ENCODE peak calls at places on chromosomes 3 and 15, in eight cellular contexts. X is mesendoderm, P is neural progenitor cell, F is HCT116, J is fibroblast of pulmonary artery, I is small intestine, V is upper lobe of left lung, M is thoracic aorta. Y is an unnamed sample.

GRCh38 chr3:5165698-5166097 is 21.8 kb upstream of the EDEM1 start:
- DNase-seq in X (no peak), V (no peak), F (no peak), M (no peak), I (no peak), J (no peak), P (no peak), Y (no peak)

GRCh38 chr3:45915518-45916231 is 27.6 kb upstream of the CXCR6 start:
- DNase-seq in F (peak; percentile 7), P (peak; percentile 13), V (peak; percentile 60), M (no peak), X (peak; percentile 8), I (peak; percentile 49), J (peak; percentile 65), Y (peak; percentile 84)

GRCh38 chr15:72230197-72231065 is 559 bp downstream of the PKM start:
- DNase-seq in P (peak; percentile 91), X (peak; percentile 87), F (no peak), V (peak; percentile 95), I (peak; percentile 69), J (peak; percentile 94), M (peak; percentile 83), Y (peak; percentile 71)

GRCh38 chr3:10464068-10464434 is 41.3 kb downstream of the ATP2B2 start:
- DNase-seq in V (no peak), M (no peak), X (no peak), P (no peak), F (no peak), J (no peak), I (no peak), Y (no peak)

GRCh38 chr15:62857411-62857853 is 185.1 kb upstream of the TPM1 start:
- DNase-seq in X (no peak), F (no peak), P (no peak), J (no peak), I (no peak), V (peak; percentile 48), M (no peak), Y (peak; percentile 43)

GRCh38 chr3:24160424-24160823 is 215.3 kb downstream of the NR1D2 start:
- DNase-seq in F (no peak), P (peak; percentile 59), X (peak; percentile 65), V (no peak), I (no peak), M (no peak), J (peak; percentile 47), Y (no peak)

GRCh38 chr3:182793663-182794454 is 555 bp downstream of the ATP11B start:
- DNase-seq in M (no peak), X (peak; percentile 68), V (no peak), F (no peak), P (peak; percentile 71), J (peak; percentile 39), I (peak; percentile 59), Y (peak; percentile 78)

GRCh38 chr3:132660056-132660744 is at the start of gene UBA5:
- DNase-seq in J (peak; percentile 70), M (no peak), I (peak; percentile 58), F (peak; percentile 43), V (peak; percentile 91), P (peak; percentile 62), X (peak; percentile 81), Y (peak; percentile 76)

GRCh38 chr15:98713585-98714001 is 65.3 kb downstream of the IGF1R start:
- DNase-seq in M (no peak), V (no peak), F (no peak), J (no peak), I (no peak), P (no peak), X (peak; percentile 40), Y (no peak)

GRCh38 chr3:66037986-66038369 is 740 bp downstream of the MAGI1 start:
- DNase-seq in F (no peak), V (peak; percentile 87), X (no peak), M (no peak), J (no peak), I (no peak), P (peak; percentile 40), Y (peak; percentile 10)

GRCh38 chr15:39699531-39700110 is 83.0 kb downstream of the FSIP1 start:
- DNase-seq in M (no peak), P (no peak), V (no peak), I (no peak), F (no peak), X (peak; percentile 44), J (no peak), Y (no peak)

GRCh38 chr3:140022061-140022781 is 87.2 kb downstream of the CLSTN2 start:
- DNase-seq in F (no peak), M (no peak), J (no peak), I (no peak), P (no peak), X (no peak), V (no peak), Y (no peak)

GRCh38 chr15:101088311-101088710 is 163.5 kb downstream of the CHSY1 start:
- DNase-seq in J (no peak), V (no peak), M (no peak), F (no peak), I (no peak), P (no peak), X (no peak), Y (no peak)

GRCh38 chr15:77702211-77702957 is 69.7 kb upstream of the LINGO1 start:
- DNase-seq in J (peak; percentile 39), I (peak; percentile 3), P (peak; percentile 91), F (no peak), M (no peak), X (peak; percentile 89), V (no peak), Y (no peak)

GRCh38 chr3:94524102-94524922 is 461.5 kb downstream of the NSUN3 start:
- DNase-seq in X (peak; percentile 6), V (no peak), M (no peak), I (no peak), F (no peak), J (no peak), P (peak; percentile 4), Y (no peak)

GRCh38 chr3:31981206-31982181 is at the start of the genes OSBPL10 and ZNF860:
- DNase-seq in F (peak; percentile 57), I (peak; percentile 96), X (peak; percentile 88), P (peak; percentile 75), M (peak; percentile 67), J (peak; percentile 95), V (peak; percentile 95), Y (no peak)

GRCh38 chr3:62415312-62415791 is 42.0 kb upstream of the FEZF2 start:
- DNase-seq in V (no peak), X (peak; percentile 78), M (no peak), J (no peak), I (no peak), F (no peak), P (peak; percentile 98), Y (no peak)

GRCh38 chr3:157785071-157785826 is 282.0 kb upstream of the VEPH1 start:
- DNase-seq in I (no peak), M (no peak), P (no peak), J (peak; percentile 74), F (peak; percentile 80), X (peak; percentile 81), V (no peak), Y (no peak)

GRCh38 chr3:20401253-20401652 is 215.2 kb upstream of the SGO1 start:
- DNase-seq in M (no peak), V (no peak), X (no peak), J (peak; percentile 55), I (no peak), F (no peak), P (no peak), Y (no peak)

GRCh38 chr3:12553921-12554391 is 2.9 kb upstream of the MKRN2 start:
- DNase-seq in I (peak; percentile 68), P (peak; percentile 24), V (peak; percentile 52), X (no peak), J (peak; percentile 29), M (no peak), F (no peak), Y (peak; percentile 18)
- H3K4me3 ChIP-seq in I (peak overlapping the region; percentile 39), P (peak overlapping the region; percentile 31), V (peak overlapping the region; percentile 35), X (no peak overlapping the region), J (peak overlapping the region; percentile 64), M (peak overlapping the region; percentile 70), F (no peak overlapping the region), Y (peak overlapping the region; percentile 62)

DNA sequence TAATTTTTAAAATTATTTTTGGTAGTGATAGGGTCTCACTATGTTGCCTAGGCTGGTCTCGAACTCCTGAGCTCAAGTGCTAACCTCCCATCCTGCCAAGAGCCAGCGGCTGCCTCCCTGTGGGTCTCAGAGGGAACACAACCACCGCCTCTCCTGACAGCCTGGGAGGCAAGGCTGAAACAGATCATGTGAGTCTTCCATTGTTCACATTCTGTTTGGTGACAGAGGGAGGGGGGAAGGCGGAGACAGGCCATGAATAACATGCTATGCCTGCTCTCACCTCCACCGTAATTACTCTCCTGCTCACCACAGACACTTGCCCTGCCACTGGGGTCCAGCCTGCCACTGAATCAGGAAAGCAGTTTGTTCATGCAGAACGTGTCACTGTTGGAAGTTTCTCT is 78.3 kb upstream of the RASGRF1 start:
- DNase-seq in J (peak; percentile 64), F (peak; percentile 61), X (peak; percentile 95), I (no peak), P (peak; percentile 81), V (no peak), M (no peak), Y (no peak)
- H3K4me3 ChIP-seq in J (no peak overlapping the region), F (no peak overlapping the region), X (no peak overlapping the region), I (no peak overlapping the region), P (no peak overlapping the region), V (no peak overlapping the region), M (no peak overlapping the region), Y (no peak overlapping the region)

GRCh38 chr3:100988080-100988479 is 5.1 kb downstream of the ABI3BP start:
- DNase-seq in M (no peak), X (no peak), F (no peak), I (peak; percentile 18), J (no peak), P (no peak), V (no peak), Y (no peak)

GRCh38 chr3:100978036-100978659 is 15.1 kb downstream of the ABI3BP start:
- DNase-seq in M (no peak), I (no peak), X (no peak), F (no peak), V (no peak), P (no peak), J (no peak), Y (no peak)

GRCh38 chr3:100984257-100984772 is 8.9 kb downstream of the ABI3BP start:
- DNase-seq in F (no peak), M (no peak), I (no peak), V (no peak), X (no peak), J (no peak), P (no peak), Y (no peak)

GRCh38 chr3:100981546-100981945 is 11.7 kb downstream of the ABI3BP start:
- DNase-seq in P (no peak), I (no peak), X (no peak), F (no peak), M (no peak), V (no peak), J (no peak), Y (no peak)

DNA sequence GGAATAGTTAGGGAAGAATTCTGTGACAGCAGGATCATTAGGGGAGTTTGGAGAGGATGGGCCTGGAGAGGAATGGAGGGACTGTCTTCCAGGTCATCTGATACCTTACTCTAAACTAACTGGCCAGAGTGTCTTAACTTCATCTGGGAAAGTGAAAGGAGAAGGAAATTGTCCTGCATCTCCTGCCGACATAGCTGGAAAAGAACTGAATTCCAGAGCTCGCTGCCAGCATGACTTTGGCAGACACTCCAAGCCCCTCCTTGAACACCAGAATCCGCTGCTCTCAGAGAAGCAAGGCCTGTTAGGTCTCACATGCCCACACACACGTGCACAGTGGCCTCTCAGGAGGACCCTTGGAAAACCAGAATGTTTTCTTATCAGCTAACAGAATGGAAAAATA is 10.5 kb downstream of the ABI3BP start:
- DNase-seq in P (no peak), I (no peak), J (peak; percentile 59), V (no peak), M (no peak), F (no peak), X (no peak), Y (no peak)
- H3K4me3 ChIP-seq in P (no peak overlapping the region), I (no peak overlapping the region), J (no peak overlapping the region), V (no peak overlapping the region), M (peak overlapping the region; percentile 59), F (no peak overlapping the region), X (no peak overlapping the region), Y (no peak overlapping the region)

GRCh38 chr15:70854669-70854976 is 666 bp upstream of the LARP6 start:
- DNase-seq in M (no peak), X (peak; percentile 63), J (peak; percentile 46), F (no peak), I (no peak), P (no peak), V (no peak), Y (no peak)
- H3K4me3 ChIP-seq in M (peak overlapping the region; percentile 85), X (no peak overlapping the region), J (peak overlapping the region; percentile 59), F (peak overlapping the region; percentile 62), I (no peak overlapping the region), P (peak overlapping the region; percentile 78), V (peak overlapping the region; percentile 64), Y (no peak overlapping the region)